ENCODE peak calls at places on chromosomes 1 and 21, in seven cellular contexts. Y is activated naive CD4-positive, alpha-beta T cell; I is GM20000; L is NCI-H2081; Z is 8988T; B is NCI-H1417; M is EH. R is an unnamed sample.

GRCh38 chr1:245277276-245277675 is 122.5 kb downstream of the KIF26B start:
- DNase-seq in Y (no peak), I (no peak), L (no peak), Z (peak), B (no peak), M (no peak), R (no peak)

GRCh38 chr1:51768971-51769601 is 109.4 kb downstream of the NRDC start:
- DNase-seq in Y (no peak), I (peak), L (peak), Z (peak), B (peak), M (peak), R (peak)

GRCh38 chr1:111205724-111206070 is 5.3 kb upstream of the DENND2D start:
- DNase-seq in Y (no peak), I (no peak), L (no peak), Z (no peak), B (no peak), M (peak), R (peak)

GRCh38 chr1:16618719-16619118 is 5.4 kb upstream of the NBPF1 start:
- DNase-seq in Y (no peak), I (no peak), L (no peak), Z (no peak), B (no peak), M (no peak), R (no peak)

GRCh38 chr1:24248859-24249258 is 61.8 kb upstream of the IFNLR1 start:
- DNase-seq in Y (no peak), I (no peak), L (no peak), Z (no peak), B (no peak), M (no peak), R (no peak)

GRCh38 chr1:151012684-151013471 is 4.6 kb downstream of the PRUNE1 start:
- DNase-seq in Y (no peak), I (no peak), L (no peak), Z (no peak), B (no peak), M (no peak), R (no peak)

GRCh38 chr1:101977266-101977665 is 19.5 kb downstream of the OLFM3 start:
- DNase-seq in Y (no peak), I (no peak), L (no peak), Z (no peak), B (no peak), M (no peak), R (no peak)

GRCh38 chr1:223747838-223748335 is 35.5 kb downstream of the CAPN2 start:
- DNase-seq in Y (no peak), I (no peak), L (no peak), Z (no peak), B (no peak), M (peak), R (no peak)

GRCh38 chr1:97457446-97458089 is 463.3 kb downstream of the DPYD start:
- DNase-seq in Y (no peak), I (no peak), L (no peak), Z (no peak), B (no peak), M (no peak), R (no peak)

GRCh38 chr1:92883297-92883696 is 51.5 kb downstream of the RPL5 start:
- DNase-seq in Y (no peak), I (no peak), L (no peak), Z (no peak), B (no peak), M (peak), R (no peak)

GRCh38 chr21:41509733-41510132 is 1.8 kb upstream of the TMPRSS2 start:
- DNase-seq in Y (no peak), I (no peak), L (no peak), Z (no peak), B (no peak), M (no peak), R (no peak)

GRCh38 chr1:21024918-21025317 is 151.8 kb downstream of the EIF4G3 start:
- DNase-seq in Y (no peak), I (no peak), L (no peak), Z (no peak), B (no peak), M (no peak), R (no peak)

GRCh38 chr1:36367798-36368197 is 17.9 kb downstream of the STK40 start:
- DNase-seq in Y (no peak), I (no peak), L (no peak), Z (no peak), B (no peak), M (no peak), R (no peak)

GRCh38 chr1:206463911-206464310 is 6.4 kb upstream of the IKBKE start:
- DNase-seq in Y (no peak), I (no peak), L (no peak), Z (no peak), B (no peak), M (no peak), R (no peak)

GRCh38 chr1:69657976-69658375 is 90.3 kb downstream of the LRRC7 start:
- DNase-seq in Y (no peak), I (no peak), L (no peak), Z (no peak), B (no peak), M (no peak), R (no peak)

GRCh38 chr21:37607081-37607480 is 240.5 kb downstream of the DYRK1A start:
- DNase-seq in Y (no peak), I (no peak), L (no peak), Z (no peak), B (no peak), M (no peak), R (no peak)

GRCh38 chr1:154329152-154329521 is 3.8 kb downstream of the ATP8B2 start:
- DNase-seq in Y (no peak), I (no peak), L (no peak), Z (no peak), B (no peak), M (peak), R (no peak)

GRCh38 chr1:58432813-58433668 is 113.5 kb downstream of the OMA1 start:
- DNase-seq in Y (no peak), I (peak), L (peak), Z (peak), B (peak), M (peak), R (peak)

GRCh38 chr1:87826639-87827345 is 498.1 kb downstream of the LMO4 start:
- DNase-seq in Y (no peak), I (peak), L (no peak), Z (no peak), B (no peak), M (peak), R (no peak)

GRCh38 chr1:209405183-209405823 is 178.2 kb upstream of the CAMK1G start:
- DNase-seq in Y (no peak), I (no peak), L (no peak), Z (no peak), B (no peak), M (peak), R (no peak)

GRCh38 chr1:214234635-214235025 is 46.3 kb upstream of the SMYD2 start:
- DNase-seq in Y (no peak), I (no peak), L (no peak), Z (no peak), B (peak), M (peak), R (no peak)

GRCh38 chr1:61083014-61083798 is 845 bp downstream of the NFIA start:
- DNase-seq in Y (no peak), I (peak), L (peak), Z (no peak), B (peak), M (peak), R (no peak)

GRCh38 chr1:192700834-192701271 is 64.9 kb downstream of the RGS13 start:
- DNase-seq in Y (no peak), I (no peak), L (no peak), Z (no peak), B (no peak), M (peak), R (peak)

GRCh38 chr1:91121366-91121765 is 99.5 kb upstream of the ZNF644 start:
- DNase-seq in Y (no peak), I (no peak), L (no peak), Z (no peak), B (no peak), M (no peak), R (no peak)

GRCh38 chr1:38941093-38941492 is 537 bp downstream of the RHBDL2 start:
- DNase-seq in Y (no peak), I (no peak), L (no peak), Z (no peak), B (no peak), M (no peak), R (no peak)

GRCh38 chr21:44006017-44006624 is 6.0 kb upstream of the TRAPPC10 start:
- DNase-seq in Y (no peak), I (no peak), L (no peak), Z (no peak), B (no peak), M (peak), R (peak)

GRCh38 chr21:15455819-15456462 is 273.8 kb upstream of the USP25 start:
- DNase-seq in Y (no peak), I (no peak), L (no peak), Z (no peak), B (no peak), M (no peak), R (no peak)

GRCh38 chr1:159185121-159185520 is 13.7 kb downstream of the CADM3 start:
- DNase-seq in Y (no peak), I (no peak), L (no peak), Z (no peak), B (no peak), M (no peak), R (no peak)

GRCh38 chr1:85692730-85693314 is 15.4 kb downstream of the ZNHIT6 start:
- DNase-seq in Y (no peak), I (no peak), L (no peak), Z (no peak), B (peak), M (peak), R (no peak)

GRCh38 chr21:39660596-39660995 is 47.9 kb downstream of the B3GALT5 start:
- DNase-seq in Y (no peak), I (no peak), L (peak), Z (peak), B (no peak), M (peak), R (peak)

GRCh38 chr21:45889115-45889708 is 92.4 kb upstream of the COL6A1 start:
- DNase-seq in Y (no peak), I (no peak), L (no peak), Z (no peak), B (no peak), M (no peak), R (no peak)

GRCh38 chr1:213659580-213660547 is 327.9 kb upstream of the PROX1 start:
- DNase-seq in Y (no peak), I (no peak), L (no peak), Z (no peak), B (no peak), M (no peak), R (no peak)

GRCh38 chr21:36499578-36500471 is 19.9 kb upstream of the CLDN14 start:
- DNase-seq in Y (no peak), I (no peak), L (peak), Z (no peak), B (peak), M (peak), R (no peak)

GRCh38 chr21:33231526-33231925 is 1.8 kb downstream of the IFNAR2 start:
- DNase-seq in Y (no peak), I (no peak), L (no peak), Z (no peak), B (no peak), M (no peak), R (no peak)

GRCh38 chr1:33379631-33380354 is 51.1 kb downstream of the PHC2 start:
- DNase-seq in Y (no peak), I (no peak), L (no peak), Z (no peak), B (peak), M (no peak), R (no peak)

GRCh38 chr1:25568834-25569598 is 25.6 kb downstream of the LDLRAP1 start:
- DNase-seq in Y (no peak), I (no peak), L (no peak), Z (peak), B (no peak), M (peak), R (peak)